ENCODE peak calls at places on chromosomes 12 and 14, in ten cellular contexts. One of them, this sample, is unnamed.

GRCh38 chr14:90060312-90060964 is 1.4 kb upstream of the KCNK13 start:
- DNase-seq in nephron progenitor cell: peak; percentile 75
- DNase-seq in A172: peak; percentile 40
- DNase-seq in anterior cingulate cortex: peak; percentile 57
- DNase-seq in retina: peak; percentile 83
- DNase-seq in T-helper 1 cell: peak; percentile 64
- DNase-seq in AG09319: no peak
- DNase-seq in smooth muscle cell of the brain vasculature: peak; percentile 20
- DNase-seq in stimulated activated CD4-positive, alpha-beta T cell treated with anti-CD3 and anti-CD28 coated beads, Interleukin-1b, Interleukin-23, amount 100 ng/mL, for 24 hours: peak; percentile 22
- DNase-seq in NCI-H1436: peak; percentile 57
- DNase-seq in this sample: peak; percentile 85

GRCh38 chr14:87628129-87628528 is 364.9 kb downstream of the GALC start:
- DNase-seq in T-helper 1 cell: no peak
- DNase-seq in stimulated activated CD4-positive, alpha-beta T cell treated with anti-CD3 and anti-CD28 coated beads, Interleukin-1b, Interleukin-23, amount 100 ng/mL, for 24 hours: no peak
- DNase-seq in AG09319: no peak
- DNase-seq in NCI-H1436: no peak
- DNase-seq in smooth muscle cell of the brain vasculature: no peak
- DNase-seq in nephron progenitor cell: peak; percentile 19
- DNase-seq in anterior cingulate cortex: peak; percentile 29
- DNase-seq in retina: peak; percentile 34
- DNase-seq in A172: peak; percentile 57
- DNase-seq in this sample: no peak

GRCh38 chr12:19783547-19784444 is 344.5 kb downstream of the AEBP2 start:
- DNase-seq in T-helper 1 cell: no peak
- DNase-seq in AG09319: no peak
- DNase-seq in stimulated activated CD4-positive, alpha-beta T cell treated with anti-CD3 and anti-CD28 coated beads, Interleukin-1b, Interleukin-23, amount 100 ng/mL, for 24 hours: no peak
- DNase-seq in A172: no peak
- DNase-seq in nephron progenitor cell: peak; percentile 7
- DNase-seq in smooth muscle cell of the brain vasculature: no peak
- DNase-seq in NCI-H1436: no peak
- DNase-seq in anterior cingulate cortex: no peak
- DNase-seq in retina: peak; percentile 66
- DNase-seq in this sample: no peak

GRCh38 chr12:51218607-51219161 is 822 bp upstream of the POU6F1 start:
- DNase-seq in anterior cingulate cortex: no peak
- DNase-seq in nephron progenitor cell: no peak
- DNase-seq in A172: no peak
- DNase-seq in stimulated activated CD4-positive, alpha-beta T cell treated with anti-CD3 and anti-CD28 coated beads, Interleukin-1b, Interleukin-23, amount 100 ng/mL, for 24 hours: no peak
- DNase-seq in retina: no peak
- DNase-seq in AG09319: no peak
- DNase-seq in T-helper 1 cell: no peak
- DNase-seq in smooth muscle cell of the brain vasculature: no peak
- DNase-seq in NCI-H1436: no peak
- DNase-seq in this sample: no peak

GRCh38 chr12:93990832-93991748 is 157.3 kb upstream of the PLXNC1 start:
- DNase-seq in AG09319: no peak
- DNase-seq in retina: peak; percentile 72
- DNase-seq in stimulated activated CD4-positive, alpha-beta T cell treated with anti-CD3 and anti-CD28 coated beads, Interleukin-1b, Interleukin-23, amount 100 ng/mL, for 24 hours: no peak
- DNase-seq in A172: no peak
- DNase-seq in NCI-H1436: peak; percentile 0
- DNase-seq in anterior cingulate cortex: peak; percentile 75
- DNase-seq in nephron progenitor cell: peak; percentile 37
- DNase-seq in smooth muscle cell of the brain vasculature: peak; percentile 13
- DNase-seq in T-helper 1 cell: no peak
- DNase-seq in this sample: no peak

GRCh38 chr12:108777156-108777555 is 45.8 kb upstream of the CORO1C start:
- DNase-seq in anterior cingulate cortex: no peak
- DNase-seq in AG09319: no peak
- DNase-seq in NCI-H1436: no peak
- DNase-seq in stimulated activated CD4-positive, alpha-beta T cell treated with anti-CD3 and anti-CD28 coated beads, Interleukin-1b, Interleukin-23, amount 100 ng/mL, for 24 hours: no peak
- DNase-seq in nephron progenitor cell: no peak
- DNase-seq in retina: no peak
- DNase-seq in smooth muscle cell of the brain vasculature: no peak
- DNase-seq in A172: no peak
- DNase-seq in T-helper 1 cell: no peak
- DNase-seq in this sample: no peak

GRCh38 chr12:31896514-31897039 is 62.6 kb upstream of the RESF1 start:
- DNase-seq in nephron progenitor cell: no peak
- DNase-seq in anterior cingulate cortex: no peak
- DNase-seq in retina: no peak
- DNase-seq in A172: peak; percentile 95
- DNase-seq in NCI-H1436: no peak
- DNase-seq in T-helper 1 cell: peak; percentile 98
- DNase-seq in stimulated activated CD4-positive, alpha-beta T cell treated with anti-CD3 and anti-CD28 coated beads, Interleukin-1b, Interleukin-23, amount 100 ng/mL, for 24 hours: peak; percentile 64
- DNase-seq in smooth muscle cell of the brain vasculature: no peak
- DNase-seq in AG09319: no peak
- DNase-seq in this sample: no peak

GRCh38 chr14:77579760-77580159 is 36.7 kb downstream of the SPTLC2 start:
- DNase-seq in AG09319: no peak
- DNase-seq in NCI-H1436: no peak
- DNase-seq in smooth muscle cell of the brain vasculature: no peak
- DNase-seq in A172: no peak
- DNase-seq in nephron progenitor cell: no peak
- DNase-seq in T-helper 1 cell: no peak
- DNase-seq in anterior cingulate cortex: no peak
- DNase-seq in stimulated activated CD4-positive, alpha-beta T cell treated with anti-CD3 and anti-CD28 coated beads, Interleukin-1b, Interleukin-23, amount 100 ng/mL, for 24 hours: no peak
- DNase-seq in retina: no peak
- DNase-seq in this sample: no peak

GRCh38 chr14:75088566-75089373 is 19.3 kb downstream of the ZC2HC1C start:
- DNase-seq in A172: peak; percentile 44
- DNase-seq in anterior cingulate cortex: peak; percentile 54
- DNase-seq in nephron progenitor cell: peak; percentile 56
- DNase-seq in retina: peak; percentile 57
- DNase-seq in smooth muscle cell of the brain vasculature: no peak
- DNase-seq in stimulated activated CD4-positive, alpha-beta T cell treated with anti-CD3 and anti-CD28 coated beads, Interleukin-1b, Interleukin-23, amount 100 ng/mL, for 24 hours: peak; percentile 21
- DNase-seq in NCI-H1436: peak; percentile 17
- DNase-seq in AG09319: no peak
- DNase-seq in T-helper 1 cell: peak; percentile 46
- DNase-seq in this sample: peak; percentile 28

GRCh38 chr14:91841065-91841464 is 26.3 kb downstream of the TC2N start:
- DNase-seq in anterior cingulate cortex: no peak
- DNase-seq in smooth muscle cell of the brain vasculature: no peak
- DNase-seq in AG09319: no peak
- DNase-seq in retina: no peak
- DNase-seq in A172: no peak
- DNase-seq in T-helper 1 cell: no peak
- DNase-seq in stimulated activated CD4-positive, alpha-beta T cell treated with anti-CD3 and anti-CD28 coated beads, Interleukin-1b, Interleukin-23, amount 100 ng/mL, for 24 hours: no peak
- DNase-seq in NCI-H1436: no peak
- DNase-seq in nephron progenitor cell: no peak
- DNase-seq in this sample: no peak

GRCh38 chr14:53042480-53042879 is 91.6 kb upstream of the FERMT2 start:
- DNase-seq in AG09319: no peak
- DNase-seq in anterior cingulate cortex: no peak
- DNase-seq in retina: no peak
- DNase-seq in stimulated activated CD4-positive, alpha-beta T cell treated with anti-CD3 and anti-CD28 coated beads, Interleukin-1b, Interleukin-23, amount 100 ng/mL, for 24 hours: no peak
- DNase-seq in smooth muscle cell of the brain vasculature: no peak
- DNase-seq in A172: no peak
- DNase-seq in T-helper 1 cell: no peak
- DNase-seq in nephron progenitor cell: no peak
- DNase-seq in NCI-H1436: no peak
- DNase-seq in this sample: no peak

GRCh38 chr14:59004012-59004411 is 184.5 kb upstream of the DAAM1 start:
- DNase-seq in smooth muscle cell of the brain vasculature: no peak
- DNase-seq in NCI-H1436: no peak
- DNase-seq in anterior cingulate cortex: no peak
- DNase-seq in T-helper 1 cell: no peak
- DNase-seq in nephron progenitor cell: no peak
- DNase-seq in AG09319: no peak
- DNase-seq in retina: no peak
- DNase-seq in A172: no peak
- DNase-seq in stimulated activated CD4-positive, alpha-beta T cell treated with anti-CD3 and anti-CD28 coated beads, Interleukin-1b, Interleukin-23, amount 100 ng/mL, for 24 hours: no peak
- DNase-seq in this sample: no peak

GRCh38 chr14:59355101-59355500 is 110.1 kb downstream of the GPR135 start:
- DNase-seq in AG09319: no peak
- DNase-seq in anterior cingulate cortex: no peak
- DNase-seq in retina: no peak
- DNase-seq in smooth muscle cell of the brain vasculature: no peak
- DNase-seq in NCI-H1436: no peak
- DNase-seq in T-helper 1 cell: no peak
- DNase-seq in A172: no peak
- DNase-seq in nephron progenitor cell: no peak
- DNase-seq in stimulated activated CD4-positive, alpha-beta T cell treated with anti-CD3 and anti-CD28 coated beads, Interleukin-1b, Interleukin-23, amount 100 ng/mL, for 24 hours: no peak
- DNase-seq in this sample: no peak

GRCh38 chr14:74486164-74486563 is 6.9 kb downstream of the NPC2 start:
- DNase-seq in NCI-H1436: no peak
- DNase-seq in retina: peak; percentile 9
- DNase-seq in A172: no peak
- DNase-seq in smooth muscle cell of the brain vasculature: no peak
- DNase-seq in nephron progenitor cell: no peak
- DNase-seq in anterior cingulate cortex: no peak
- DNase-seq in T-helper 1 cell: no peak
- DNase-seq in AG09319: no peak
- DNase-seq in stimulated activated CD4-positive, alpha-beta T cell treated with anti-CD3 and anti-CD28 coated beads, Interleukin-1b, Interleukin-23, amount 100 ng/mL, for 24 hours: no peak
- DNase-seq in this sample: no peak

GRCh38 chr12:86376052-86376451 is 119.9 kb upstream of the MGAT4C start:
- DNase-seq in T-helper 1 cell: no peak
- DNase-seq in nephron progenitor cell: no peak
- DNase-seq in A172: no peak
- DNase-seq in AG09319: no peak
- DNase-seq in smooth muscle cell of the brain vasculature: no peak
- DNase-seq in anterior cingulate cortex: no peak
- DNase-seq in NCI-H1436: no peak
- DNase-seq in retina: no peak
- DNase-seq in stimulated activated CD4-positive, alpha-beta T cell treated with anti-CD3 and anti-CD28 coated beads, Interleukin-1b, Interleukin-23, amount 100 ng/mL, for 24 hours: no peak
- DNase-seq in this sample: no peak

GRCh38 chr12:112740387-112740934 is 51.1 kb upstream of the RPH3A start:
- DNase-seq in anterior cingulate cortex: no peak
- DNase-seq in nephron progenitor cell: no peak
- DNase-seq in smooth muscle cell of the brain vasculature: no peak
- DNase-seq in retina: no peak
- DNase-seq in NCI-H1436: no peak
- DNase-seq in T-helper 1 cell: no peak
- DNase-seq in A172: no peak
- DNase-seq in AG09319: no peak
- DNase-seq in stimulated activated CD4-positive, alpha-beta T cell treated with anti-CD3 and anti-CD28 coated beads, Interleukin-1b, Interleukin-23, amount 100 ng/mL, for 24 hours: no peak
- DNase-seq in this sample: no peak

GRCh38 chr12:89235189-89235993 is 116.9 kb downstream of the DUSP6 start:
- DNase-seq in stimulated activated CD4-positive, alpha-beta T cell treated with anti-CD3 and anti-CD28 coated beads, Interleukin-1b, Interleukin-23, amount 100 ng/mL, for 24 hours: no peak
- DNase-seq in anterior cingulate cortex: no peak
- DNase-seq in smooth muscle cell of the brain vasculature: no peak
- DNase-seq in retina: no peak
- DNase-seq in AG09319: no peak
- DNase-seq in A172: no peak
- DNase-seq in nephron progenitor cell: no peak
- DNase-seq in T-helper 1 cell: peak; percentile 39
- DNase-seq in NCI-H1436: no peak
- DNase-seq in this sample: no peak

GRCh38 chr14:105860615-105861580 is 334.5 kb downstream of the TMEM121 start:
- DNase-seq in A172: no peak
- DNase-seq in T-helper 1 cell: no peak
- DNase-seq in anterior cingulate cortex: no peak
- DNase-seq in retina: no peak
- DNase-seq in nephron progenitor cell: no peak
- DNase-seq in AG09319: no peak
- DNase-seq in stimulated activated CD4-positive, alpha-beta T cell treated with anti-CD3 and anti-CD28 coated beads, Interleukin-1b, Interleukin-23, amount 100 ng/mL, for 24 hours: no peak
- DNase-seq in NCI-H1436: no peak
- DNase-seq in smooth muscle cell of the brain vasculature: no peak
- DNase-seq in this sample: no peak

GRCh38 chr12:95443458-95443857 is 30.5 kb upstream of the METAP2 start:
- DNase-seq in T-helper 1 cell: no peak
- DNase-seq in anterior cingulate cortex: no peak
- DNase-seq in AG09319: no peak
- DNase-seq in nephron progenitor cell: no peak
- DNase-seq in NCI-H1436: no peak
- DNase-seq in stimulated activated CD4-positive, alpha-beta T cell treated with anti-CD3 and anti-CD28 coated beads, Interleukin-1b, Interleukin-23, amount 100 ng/mL, for 24 hours: no peak
- DNase-seq in smooth muscle cell of the brain vasculature: no peak
- DNase-seq in A172: no peak
- DNase-seq in retina: peak; percentile 12
- DNase-seq in this sample: no peak

GRCh38 chr12:114993202-114993601 is 309.2 kb upstream of the TBX3 start:
- DNase-seq in AG09319: no peak
- DNase-seq in T-helper 1 cell: no peak
- DNase-seq in nephron progenitor cell: no peak
- DNase-seq in anterior cingulate cortex: no peak
- DNase-seq in NCI-H1436: no peak
- DNase-seq in retina: no peak
- DNase-seq in smooth muscle cell of the brain vasculature: no peak
- DNase-seq in stimulated activated CD4-positive, alpha-beta T cell treated with anti-CD3 and anti-CD28 coated beads, Interleukin-1b, Interleukin-23, amount 100 ng/mL, for 24 hours: no peak
- DNase-seq in A172: no peak
- DNase-seq in this sample: no peak

GRCh38 chr14:96660667-96661066 is 136.5 kb upstream of the VRK1 start:
- DNase-seq in A172: no peak
- DNase-seq in smooth muscle cell of the brain vasculature: no peak
- DNase-seq in AG09319: no peak
- DNase-seq in nephron progenitor cell: no peak
- DNase-seq in NCI-H1436: no peak
- DNase-seq in retina: no peak
- DNase-seq in stimulated activated CD4-positive, alpha-beta T cell treated with anti-CD3 and anti-CD28 coated beads, Interleukin-1b, Interleukin-23, amount 100 ng/mL, for 24 hours: no peak
- DNase-seq in anterior cingulate cortex: no peak
- DNase-seq in T-helper 1 cell: no peak
- DNase-seq in this sample: no peak

GRCh38 chr14:104542871-104543830 is 36.4 kb upstream of the C14orf180 start:
- DNase-seq in stimulated activated CD4-positive, alpha-beta T cell treated with anti-CD3 and anti-CD28 coated beads, Interleukin-1b, Interleukin-23, amount 100 ng/mL, for 24 hours: no peak
- DNase-seq in T-helper 1 cell: no peak
- DNase-seq in retina: no peak
- DNase-seq in NCI-H1436: no peak
- DNase-seq in nephron progenitor cell: no peak
- DNase-seq in AG09319: no peak
- DNase-seq in A172: no peak
- DNase-seq in smooth muscle cell of the brain vasculature: no peak
- DNase-seq in anterior cingulate cortex: no peak
- DNase-seq in this sample: no peak

GRCh38 chr12:19894049-19894448 is 454.8 kb downstream of the AEBP2 start:
- DNase-seq in smooth muscle cell of the brain vasculature: no peak
- DNase-seq in anterior cingulate cortex: no peak
- DNase-seq in A172: no peak
- DNase-seq in nephron progenitor cell: no peak
- DNase-seq in T-helper 1 cell: peak; percentile 55
- DNase-seq in retina: no peak
- DNase-seq in AG09319: no peak
- DNase-seq in stimulated activated CD4-positive, alpha-beta T cell treated with anti-CD3 and anti-CD28 coated beads, Interleukin-1b, Interleukin-23, amount 100 ng/mL, for 24 hours: no peak
- DNase-seq in NCI-H1436: no peak
- DNase-seq in this sample: no peak

GRCh38 chr12:61810486-61810885 is 449.7 kb upstream of the USP15 start:
- DNase-seq in NCI-H1436: no peak
- DNase-seq in retina: no peak
- DNase-seq in A172: peak; percentile 1
- DNase-seq in anterior cingulate cortex: no peak
- DNase-seq in T-helper 1 cell: no peak
- DNase-seq in AG09319: no peak
- DNase-seq in smooth muscle cell of the brain vasculature: no peak
- DNase-seq in nephron progenitor cell: no peak
- DNase-seq in stimulated activated CD4-positive, alpha-beta T cell treated with anti-CD3 and anti-CD28 coated beads, Interleukin-1b, Interleukin-23, amount 100 ng/mL, for 24 hours: no peak
- DNase-seq in this sample: no peak

GRCh38 chr12:125856899-125857298 is 791.7 kb downstream of the AACS start:
- DNase-seq in nephron progenitor cell: no peak
- DNase-seq in stimulated activated CD4-positive, alpha-beta T cell treated with anti-CD3 and anti-CD28 coated beads, Interleukin-1b, Interleukin-23, amount 100 ng/mL, for 24 hours: no peak
- DNase-seq in A172: no peak
- DNase-seq in NCI-H1436: no peak
- DNase-seq in AG09319: no peak
- DNase-seq in anterior cingulate cortex: no peak
- DNase-seq in T-helper 1 cell: no peak
- DNase-seq in retina: no peak
- DNase-seq in smooth muscle cell of the brain vasculature: no peak
- DNase-seq in this sample: peak; percentile 6

GRCh38 chr14:100762089-100762515 is 35.4 kb downstream of the DLK1 start:
- DNase-seq in nephron progenitor cell: no peak
- DNase-seq in smooth muscle cell of the brain vasculature: no peak
- DNase-seq in T-helper 1 cell: no peak
- DNase-seq in anterior cingulate cortex: no peak
- DNase-seq in AG09319: no peak
- DNase-seq in retina: no peak
- DNase-seq in NCI-H1436: no peak
- DNase-seq in A172: peak; percentile 14
- DNase-seq in stimulated activated CD4-positive, alpha-beta T cell treated with anti-CD3 and anti-CD28 coated beads, Interleukin-1b, Interleukin-23, amount 100 ng/mL, for 24 hours: no peak
- DNase-seq in this sample: no peak

This sample was measured in NCI-H1930.